ENCODE peak calls at places on chromosomes 1 and 21, in four cellular contexts. One of them, this sample, is unnamed.

GRCh38 chr1:48047116-48047515 is 49.9 kb upstream of the TRABD2B start:
- DNase-seq in H1: no peak
- DNase-seq in K562: no peak
- DNase-seq in GM12891: no peak
- DNase-seq in this sample: no peak

GRCh38 chr1:56910441-56910985 is 55.3 kb downstream of the C8B start:
- DNase-seq in GM12891: no peak
- DNase-seq in K562: peak
- DNase-seq in H1: no peak
- DNase-seq in this sample: no peak

GRCh38 chr1:162984699-162985098 is 84.5 kb upstream of the RGS4 start:
- DNase-seq in H1: no peak
- DNase-seq in GM12891: no peak
- DNase-seq in K562: no peak
- DNase-seq in this sample: no peak

GRCh38 chr1:183168308-183168707 is 17.8 kb upstream of the LAMC2 start:
- DNase-seq in GM12891: no peak
- DNase-seq in K562: no peak
- DNase-seq in H1: no peak
- DNase-seq in this sample: no peak

GRCh38 chr21:42439284-42440186 is 35.8 kb downstream of the UBASH3A start:
- DNase-seq in GM12891: no peak
- DNase-seq in K562: no peak
- DNase-seq in H1: no peak
- DNase-seq in this sample: no peak

GRCh38 chr1:147534386-147534785 is 6.9 kb upstream of the BCL9 start:
- DNase-seq in GM12891: no peak
- DNase-seq in H1: no peak
- DNase-seq in K562: no peak
- DNase-seq in this sample: no peak

GRCh38 chr1:170932236-170932635 is 3.1 kb upstream of the MROH9 start:
- DNase-seq in H1: no peak
- DNase-seq in K562: no peak
- DNase-seq in GM12891: no peak
- DNase-seq in this sample: no peak

GRCh38 chr1:164609084-164609483 is 50.1 kb downstream of the PBX1 start:
- DNase-seq in H1: no peak
- DNase-seq in K562: no peak
- DNase-seq in GM12891: no peak
- DNase-seq in this sample: no peak

GRCh38 chr1:116886532-116886931 is 23.2 kb upstream of the PTGFRN start:
- DNase-seq in K562: no peak
- DNase-seq in GM12891: no peak
- DNase-seq in H1: no peak
- DNase-seq in this sample: no peak

GRCh38 chr1:157988002-157988401 is 5.4 kb upstream of the KIRREL1 start:
- DNase-seq in H1: no peak
- DNase-seq in K562: no peak
- DNase-seq in GM12891: no peak
- DNase-seq in this sample: no peak

GRCh38 chr1:43036457-43036827 is 77.8 kb upstream of the SLC2A1 start:
- DNase-seq in K562: no peak
- DNase-seq in GM12891: no peak
- DNase-seq in H1: no peak
- DNase-seq in this sample: no peak

GRCh38 chr1:214386333-214386732 is 105.4 kb downstream of the SMYD2 start:
- DNase-seq in K562: no peak
- DNase-seq in GM12891: no peak
- DNase-seq in H1: peak
- DNase-seq in this sample: no peak

GRCh38 chr1:25195835-25196234 is 36.5 kb downstream of the SYF2 start:
- DNase-seq in H1: no peak
- DNase-seq in GM12891: no peak
- DNase-seq in K562: no peak
- DNase-seq in this sample: no peak

GRCh38 chr1:48803474-48803873 is 26.8 kb upstream of the BEND5 start:
- DNase-seq in GM12891: no peak
- DNase-seq in H1: no peak
- DNase-seq in K562: no peak
- DNase-seq in this sample: no peak

GRCh38 chr1:99005142-99005491 is 456 bp upstream of the PLPPR5 start:
- DNase-seq in K562: no peak
- DNase-seq in GM12891: no peak
- DNase-seq in H1: peak
- DNase-seq in this sample: no peak

GRCh38 chr1:150793231-150793630 is 14.8 kb downstream of the CTSK start:
- DNase-seq in K562: no peak
- DNase-seq in GM12891: no peak
- DNase-seq in H1: no peak
- DNase-seq in this sample: no peak

GRCh38 chr1:32702599-32703478 is at the start of gene SYNC:
- DNase-seq in H1: no peak
- DNase-seq in GM12891: peak
- DNase-seq in K562: peak
- DNase-seq in this sample: peak

GRCh38 chr1:160821627-160822026 is 25.7 kb downstream of the LY9 start:
- DNase-seq in K562: peak
- DNase-seq in H1: peak
- DNase-seq in GM12891: no peak
- DNase-seq in this sample: no peak

GRCh38 chr1:59083946-59084865 is 212.7 kb upstream of the FGGY start:
- DNase-seq in K562: no peak
- DNase-seq in H1: no peak
- DNase-seq in GM12891: no peak
- DNase-seq in this sample: no peak

GRCh38 chr1:83508485-83509151 is 490.3 kb downstream of the TTLL7 start:
- DNase-seq in H1: no peak
- DNase-seq in K562: no peak
- DNase-seq in GM12891: no peak
- DNase-seq in this sample: peak

GRCh38 chr21:42682661-42683060 is 29.2 kb downstream of the PDE9A start:
- DNase-seq in H1: no peak
- DNase-seq in GM12891: no peak
- DNase-seq in K562: no peak
- DNase-seq in this sample: no peak

GRCh38 chr21:25171438-25171837 is 435.8 kb downstream of the MRPL39 start:
- DNase-seq in H1: no peak
- DNase-seq in GM12891: no peak
- DNase-seq in K562: no peak
- DNase-seq in this sample: no peak

GRCh38 chr1:237111807-237112206 is 69.8 kb downstream of the RYR2 start:
- DNase-seq in K562: no peak
- DNase-seq in GM12891: no peak
- DNase-seq in H1: no peak
- DNase-seq in this sample: no peak

GRCh38 chr1:171252482-171252881 is 4.2 kb downstream of the FMO1 start:
- DNase-seq in GM12891: no peak
- DNase-seq in K562: no peak
- DNase-seq in H1: no peak
- DNase-seq in this sample: peak

GRCh38 chr1:47482783-47483182 is 44.9 kb downstream of the FOXD2 start:
- DNase-seq in GM12891: no peak
- DNase-seq in K562: no peak
- DNase-seq in H1: no peak
- DNase-seq in this sample: no peak

GRCh38 chr1:109239580-109240068 is 9.7 kb upstream of the CELSR2 start:
- DNase-seq in K562: peak
- DNase-seq in H1: peak
- DNase-seq in GM12891: no peak
- DNase-seq in this sample: peak

GRCh38 chr1:10723317-10723716 is 73.1 kb downstream of the CASZ1 start:
- DNase-seq in K562: no peak
- DNase-seq in H1: no peak
- DNase-seq in GM12891: no peak
- DNase-seq in this sample: no peak
- TF ChIP-seq TAF1 in K562: no peak
- TF ChIP-seq TAF1 in H1: no peak
- TF ChIP-seq TAF1 in GM12891: no peak
- TF ChIP-seq TAF1 in this sample: no peak

GRCh38 chr1:28886731-28887417 is 27.5 kb upstream of the EPB41 start:
- DNase-seq in H1: peak
- DNase-seq in GM12891: peak
- DNase-seq in K562: peak
- DNase-seq in this sample: peak
- TF ChIP-seq POLR2A in H1: no peak
- TF ChIP-seq POLR2A in GM12891: no peak
- TF ChIP-seq POLR2A in K562: peak
- TF ChIP-seq POLR2A in this sample: peak

GRCh38 chr1:114083186-114083585 is 70.5 kb downstream of the SYT6 start:
- DNase-seq in H1: no peak
- DNase-seq in K562: no peak
- DNase-seq in GM12891: no peak
- DNase-seq in this sample: no peak

GRCh38 chr1:114082047-114082630 is 71.5 kb downstream of the SYT6 start:
- DNase-seq in K562: no peak
- DNase-seq in GM12891: no peak
- DNase-seq in H1: no peak
- DNase-seq in this sample: no peak

GRCh38 chr1:114080511-114081144 is 73.0 kb downstream of the SYT6 start:
- DNase-seq in H1: no peak
- DNase-seq in GM12891: no peak
- DNase-seq in K562: peak
- DNase-seq in this sample: no peak

GRCh38 chr1:114079596-114080190 is 74.0 kb downstream of the SYT6 start:
- DNase-seq in H1: no peak
- DNase-seq in GM12891: no peak
- DNase-seq in K562: no peak
- DNase-seq in this sample: no peak

GRCh38 chr1:114081145-114082046 is 72.3 kb downstream of the SYT6 start:
- DNase-seq in GM12891: no peak
- DNase-seq in H1: no peak
- DNase-seq in K562: no peak
- DNase-seq in this sample: no peak
- TF ChIP-seq TAF1 in GM12891: no peak
- TF ChIP-seq TAF1 in H1: no peak
- TF ChIP-seq TAF1 in K562: no peak
- TF ChIP-seq TAF1 in this sample: no peak

DNA sequence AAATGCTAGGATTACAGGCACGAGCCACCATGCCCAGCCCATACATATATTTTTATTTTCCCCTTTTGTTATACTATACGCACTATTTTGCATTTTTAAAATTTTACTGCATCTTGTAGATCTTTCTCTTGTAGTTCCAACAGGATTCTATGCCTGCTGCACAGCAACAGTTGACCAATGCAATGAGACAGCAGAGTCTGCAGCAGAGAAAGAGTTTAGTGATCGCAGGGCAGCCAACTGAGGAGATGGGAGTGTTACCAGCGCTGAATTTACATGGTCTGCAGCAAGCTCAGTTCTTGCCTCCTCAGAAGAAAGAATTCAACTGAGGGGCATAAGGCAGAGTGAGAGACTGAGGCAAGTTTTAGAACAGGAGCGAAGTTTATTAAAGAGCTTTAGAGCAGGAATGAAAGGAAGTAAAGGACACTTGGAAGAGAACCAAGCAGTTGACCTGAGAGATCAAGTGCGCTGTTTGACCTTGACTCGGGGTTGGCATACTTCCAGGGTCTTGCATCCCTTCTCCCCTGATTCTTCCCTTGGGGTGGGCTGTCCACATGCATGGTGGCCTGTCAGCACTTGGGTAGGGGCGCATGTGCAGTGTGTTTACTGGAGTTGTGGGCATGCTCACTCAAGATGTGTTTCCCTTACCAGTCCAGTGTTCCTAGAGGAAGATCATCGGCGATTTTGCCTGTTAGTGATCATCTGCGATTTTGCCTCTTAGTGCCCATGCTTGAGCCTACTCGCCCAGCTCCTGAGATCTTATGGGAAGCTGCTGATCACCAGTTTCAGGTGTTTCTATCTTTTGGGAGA is 4.1 kb upstream of the MTOR start:
- DNase-seq in K562: no peak
- DNase-seq in GM12891: no peak
- DNase-seq in H1: no peak
- DNase-seq in this sample: no peak
- TF ChIP-seq POLR2A in K562: no peak
- TF ChIP-seq POLR2A in GM12891: no peak
- TF ChIP-seq POLR2A in H1: no peak
- TF ChIP-seq POLR2A in this sample: no peak

DNA sequence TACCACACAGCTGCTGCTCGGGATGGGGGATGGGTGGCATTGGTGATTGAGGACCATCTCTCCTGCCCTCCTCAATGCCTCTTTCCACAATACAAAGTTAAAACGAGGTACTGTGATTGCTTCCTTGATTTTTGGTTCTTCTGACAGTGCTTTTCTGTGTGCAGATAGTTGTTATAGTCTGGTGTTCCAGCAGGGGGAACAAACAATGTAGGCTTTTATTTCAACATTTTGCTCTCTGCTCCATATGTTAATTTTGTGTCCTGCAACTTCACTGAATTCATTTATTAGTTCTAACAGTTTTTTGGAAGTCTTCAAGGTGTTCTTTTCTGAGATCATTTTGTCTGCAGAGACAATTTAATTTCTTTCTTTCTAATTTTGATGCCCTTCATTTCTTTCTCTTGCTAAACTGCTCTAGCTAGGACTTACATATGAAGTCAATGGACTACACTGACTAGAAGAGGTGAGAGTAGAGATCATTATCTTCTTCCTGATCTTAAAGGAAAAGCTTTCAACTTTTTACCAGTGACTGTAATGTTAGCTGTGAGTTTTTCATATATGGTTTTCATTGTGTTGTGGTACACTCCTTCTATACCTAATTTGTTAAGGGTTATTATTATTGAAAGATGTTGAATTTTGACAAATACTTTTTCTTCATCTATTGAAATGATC is 45.4 kb downstream of the TNFSF18 start:
- DNase-seq in K562: no peak
- DNase-seq in H1: no peak
- DNase-seq in GM12891: no peak
- DNase-seq in this sample: no peak
- TF ChIP-seq TAF1 in K562: no peak
- TF ChIP-seq TAF1 in H1: no peak
- TF ChIP-seq TAF1 in GM12891: no peak
- TF ChIP-seq TAF1 in this sample: no peak

DNA sequence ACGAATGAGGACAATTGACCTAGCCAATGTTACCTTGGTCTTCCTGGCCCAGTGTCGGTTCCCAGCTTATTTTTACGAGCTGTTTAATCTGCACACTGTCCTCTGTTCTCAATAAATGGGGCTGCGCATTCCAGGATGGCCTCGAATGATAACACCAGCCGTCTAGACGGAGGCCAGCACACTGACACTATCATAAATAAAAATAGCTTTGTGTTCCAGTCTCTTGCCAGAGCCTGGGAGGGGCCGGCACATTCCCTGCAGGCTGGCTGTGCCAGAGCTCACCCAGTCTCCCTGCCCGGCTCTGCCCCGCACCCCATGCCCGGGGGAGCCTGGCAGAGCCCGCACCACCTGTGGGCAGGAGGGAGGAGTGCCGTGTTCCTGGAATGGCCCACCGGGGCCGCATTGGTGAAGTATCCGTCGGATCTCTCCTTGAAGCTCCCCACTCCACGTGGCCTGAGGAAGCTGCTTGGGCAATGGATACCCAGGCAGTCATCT is 92.1 kb downstream of the SPSB1 start:
- DNase-seq in GM12891: no peak
- DNase-seq in H1: no peak
- DNase-seq in K562: no peak
- DNase-seq in this sample: no peak
- TF ChIP-seq POLR2A in GM12891: no peak
- TF ChIP-seq POLR2A in H1: no peak
- TF ChIP-seq POLR2A in K562: no peak
- TF ChIP-seq POLR2A in this sample: no peak